ENCODE peak calls at places on chromosomes 11 and 22, in six cellular contexts. X is tibial artery, E is HAP-1, M is mucosa of descending colon, N is fibroblast of lung, H is cardiac muscle cell. L is an unnamed sample. For H3K4me1 and H3K9me3, the result is how much of the 10 kb centered on the place peaks cover.

GRCh38 chr22:46936378-46936916 is 174.0 kb downstream of the TBC1D22A start:
- DNase-seq in X (no peak), N (peak), E (no peak), M (peak), H (no peak), L (no peak)

GRCh38 chr11:9260182-9261146 is 4.7 kb downstream of the DENND5A start:
- DNase-seq in N (no peak), X (no peak), E (no peak), H (no peak), M (no peak), L (peak)

GRCh38 chr11:125408281-125408680 is 87.8 kb downstream of the FEZ1 start:
- DNase-seq in E (no peak), N (no peak), X (no peak), M (no peak), H (no peak), L (no peak)

GRCh38 chr11:73040046-73040445 is 102.1 kb downstream of the FCHSD2 start:
- DNase-seq in N (no peak), H (no peak), X (no peak), E (no peak), M (no peak), L (no peak)

GRCh38 chr22:50260434-50260800 is 1.1 kb downstream of the MAPK12 start:
- DNase-seq in M (no peak), E (no peak), N (no peak), X (no peak), H (no peak), L (no peak)

GRCh38 chr22:19986011-19986409 is 30.6 kb downstream of the ARVCF start:
- DNase-seq in X (no peak), H (no peak), E (no peak), M (no peak), N (no peak), L (no peak)

GRCh38 chr11:7597620-7598019 is 75.7 kb downstream of the CYB5R2 start:
- DNase-seq in N (no peak), H (no peak), M (peak), E (no peak), X (no peak), L (no peak)

GRCh38 chr11:81033779-81034550 is 1593.1 kb upstream of the TENM4 start:
- DNase-seq in M (no peak), X (no peak), N (peak), E (no peak), H (no peak), L (no peak)

GRCh38 chr22:23248583-23248982 is 68.3 kb downstream of the BCR start:
- DNase-seq in H (peak), X (no peak), N (peak), E (no peak), M (no peak), L (no peak)

GRCh38 chr22:29147241-29147919 is 58.3 kb upstream of the EMID1 start:
- DNase-seq in N (no peak), H (no peak), M (no peak), X (no peak), E (no peak), L (no peak)

GRCh38 chr22:48079505-48080295 is 1317.2 kb downstream of the TBC1D22A start:
- DNase-seq in M (no peak), N (no peak), X (no peak), H (no peak), E (no peak), L (no peak)

GRCh38 chr22:37827056-37827455 is 3.9 kb downstream of the GALR3 start:
- DNase-seq in X (peak), E (no peak), M (no peak), H (no peak), N (no peak), L (no peak)

GRCh38 chr11:114438303-114438702 is 964 bp upstream of the REXO2 start:
- DNase-seq in N (no peak), X (no peak), E (no peak), M (no peak), H (no peak), L (no peak)

GRCh38 chr11:29801561-29801960 is 215.3 kb downstream of the KCNA4 start:
- DNase-seq in E (no peak), X (no peak), H (no peak), M (no peak), N (no peak), L (no peak)

GRCh38 chr22:24996420-24996952 is 44.0 kb downstream of the KIAA1671 start:
- DNase-seq in N (peak), M (peak), E (peak), X (no peak), H (peak), L (no peak)

GRCh38 chr11:57233702-57234101 is 3.3 kb downstream of the APLNR start:
- DNase-seq in X (no peak), N (no peak), H (no peak), E (no peak), M (no peak), L (no peak)

GRCh38 chr22:19398206-19398605 is 33.3 kb downstream of the HIRA start:
- DNase-seq in E (no peak), X (no peak), N (peak), M (peak), H (no peak), L (no peak)

GRCh38 chr22:50267591-50268390 is 2.4 kb downstream of the MAPK11 start:
- DNase-seq in X (no peak), M (peak), N (peak), H (peak), E (no peak), L (peak)

GRCh38 chr22:50418624-50419023 is 56.2 kb downstream of the SBF1 start:
- DNase-seq in M (no peak), E (no peak), H (no peak), X (no peak), N (no peak), L (no peak)

GRCh38 chr22:32725369-32725988 is 76.0 kb upstream of the TIMP3 start:
- DNase-seq in N (no peak), E (no peak), H (no peak), X (no peak), M (no peak), L (no peak)
- H3K4me1 ChIP-seq in N (under half), E (under half), H (under half), X (under half), M (under half), L (under half)

GRCh38 chr11:128483211-128483788 is 104.1 kb downstream of the ETS1 start:
- DNase-seq in X (no peak), E (no peak), M (no peak), H (no peak), N (no peak), L (no peak)
- H3K4me3 ChIP-seq in X (no peak), E (no peak), M (no peak), H (no peak), N (no peak), L (peak)

GRCh38 chr11:70040452-70040851 is 37.7 kb upstream of the ANO1 start:
- DNase-seq in X (no peak), M (no peak), N (no peak), H (no peak), E (no peak), L (no peak)
- H3K9me3 ChIP-seq in X (under half), M (under half), N (under half), H (under half), E (under half), L (under half)

DNA sequence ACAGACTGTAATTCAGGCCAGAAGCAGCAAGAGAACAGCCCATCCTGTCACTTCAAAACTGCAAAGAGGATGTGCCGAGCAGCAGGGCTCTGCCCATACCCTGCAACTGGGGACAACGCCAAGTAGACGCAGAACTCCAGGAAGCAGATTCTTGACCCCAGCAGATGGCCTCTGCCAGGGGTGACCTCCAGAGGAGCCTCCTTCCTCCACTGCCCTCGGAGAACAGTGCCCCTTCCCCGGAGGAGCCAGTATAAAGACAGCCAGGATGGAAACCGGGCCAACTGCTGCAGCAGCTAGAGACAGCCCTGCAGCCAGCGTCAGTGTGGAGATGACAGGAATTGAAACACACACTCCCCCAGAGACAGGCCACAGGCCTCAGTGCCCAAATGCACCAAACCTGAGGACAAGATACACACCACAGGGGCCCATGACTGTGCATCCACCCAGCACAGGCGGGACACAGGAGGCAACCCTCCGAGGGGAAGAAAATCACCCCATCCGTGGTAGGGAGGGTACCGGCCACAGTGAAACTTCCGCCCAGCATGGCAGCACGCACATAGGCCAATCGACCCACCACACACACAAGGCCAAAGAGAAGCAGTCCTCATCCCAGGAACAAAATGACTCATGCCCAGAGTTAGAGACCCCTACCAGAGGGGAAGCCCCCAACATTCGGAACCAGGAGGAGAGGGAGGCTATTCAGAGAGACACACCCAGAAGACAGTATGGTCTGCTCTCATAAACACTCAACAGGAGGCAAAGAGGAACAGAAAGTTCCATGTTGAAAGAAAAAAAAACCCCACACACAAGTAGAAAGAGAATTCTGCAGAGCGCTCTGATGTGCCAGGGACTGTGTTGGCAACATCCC is 5.6 kb downstream of the AHNAK start:
- DNase-seq in H (no peak), N (no peak), M (peak), X (peak), E (no peak), L (no peak)
- H3K4me1 ChIP-seq in H (under half), N (under half), M (half or more), X (half or more), E (under half), L (under half)